ENCODE peak calls at places on chromosomes 12 and 14, in eight cellular contexts. U is HCT116, T is GM12878, K is A549, W is H1, S is HepG2, O is K562, E is endothelial cell of umbilical vein. D is an unnamed sample.

GRCh38 chr14:61451891-61452400 is 130.6 kb downstream of the PRKCH start:
- DNase-seq in U (no peak), T (no peak), K (no peak), W (no peak), S (no peak), O (no peak), E (no peak), D (no peak)

GRCh38 chr12:124359671-124360581 is 65.0 kb downstream of the RFLNA start:
- DNase-seq in U (no peak), T (no peak), K (no peak), W (no peak), S (no peak), O (no peak), E (no peak), D (peak)

GRCh38 chr12:32875990-32876389 is 20.6 kb downstream of the PKP2 start:
- DNase-seq in U (no peak), T (no peak), K (no peak), W (no peak), S (no peak), O (no peak), E (no peak), D (no peak)

GRCh38 chr12:101671157-101671791 is 26.2 kb upstream of the CHPT1 start:
- DNase-seq in U (no peak), T (peak), K (no peak), W (no peak), S (no peak), O (no peak), E (no peak), D (peak)

GRCh38 chr14:96309128-96309906 is 53.3 kb downstream of the BDKRB1 start:
- DNase-seq in U (no peak), T (no peak), K (peak), W (no peak), S (peak), O (no peak), E (no peak), D (no peak)

GRCh38 chr12:124727244-124727673 is 136.4 kb downstream of the SCARB1 start:
- DNase-seq in U (peak), T (no peak), K (no peak), W (no peak), S (peak), O (peak), E (peak), D (peak)

GRCh38 chr14:59913187-59913586 is 6.8 kb upstream of the LRRC9 start:
- DNase-seq in U (no peak), T (no peak), K (no peak), W (no peak), S (no peak), O (no peak), E (no peak), D (no peak)

GRCh38 chr14:39383026-39383626 is 49.1 kb downstream of the FBXO33 start:
- DNase-seq in U (no peak), T (no peak), K (no peak), W (no peak), S (no peak), O (no peak), E (no peak), D (no peak)

GRCh38 chr12:111363578-111363977 is 5.3 kb downstream of the PHETA1 start:
- DNase-seq in U (no peak), T (no peak), K (no peak), W (no peak), S (no peak), O (no peak), E (peak), D (no peak)

GRCh38 chr12:98885778-98886177 is 240.7 kb downstream of the APAF1 start:
- DNase-seq in U (no peak), T (no peak), K (no peak), W (no peak), S (no peak), O (no peak), E (no peak), D (no peak)

GRCh38 chr12:68403296-68403695 is 71.1 kb upstream of the MDM1 start:
- DNase-seq in U (no peak), T (no peak), K (no peak), W (no peak), S (no peak), O (no peak), E (no peak), D (no peak)

GRCh38 chr12:129723260-129723659 is 180.6 kb downstream of the TMEM132D start:
- DNase-seq in U (no peak), T (no peak), K (no peak), W (peak), S (no peak), O (no peak), E (no peak), D (no peak)

GRCh38 chr12:105352049-105352448 is 21.6 kb downstream of the C12orf75 start:
- DNase-seq in U (no peak), T (peak), K (no peak), W (no peak), S (no peak), O (no peak), E (no peak), D (peak)

GRCh38 chr12:39587247-39587646 is 32.4 kb downstream of the ABCD2 start:
- DNase-seq in U (peak), T (no peak), K (no peak), W (no peak), S (no peak), O (no peak), E (no peak), D (peak)

GRCh38 chr12:39586811-39587210 is 32.8 kb downstream of the ABCD2 start:
- DNase-seq in U (no peak), T (no peak), K (no peak), W (no peak), S (no peak), O (no peak), E (no peak), D (no peak)

GRCh38 chr12:39595923-39596322 is 23.7 kb downstream of the ABCD2 start:
- DNase-seq in U (no peak), T (no peak), K (no peak), W (no peak), S (no peak), O (no peak), E (no peak), D (no peak)

DNA sequence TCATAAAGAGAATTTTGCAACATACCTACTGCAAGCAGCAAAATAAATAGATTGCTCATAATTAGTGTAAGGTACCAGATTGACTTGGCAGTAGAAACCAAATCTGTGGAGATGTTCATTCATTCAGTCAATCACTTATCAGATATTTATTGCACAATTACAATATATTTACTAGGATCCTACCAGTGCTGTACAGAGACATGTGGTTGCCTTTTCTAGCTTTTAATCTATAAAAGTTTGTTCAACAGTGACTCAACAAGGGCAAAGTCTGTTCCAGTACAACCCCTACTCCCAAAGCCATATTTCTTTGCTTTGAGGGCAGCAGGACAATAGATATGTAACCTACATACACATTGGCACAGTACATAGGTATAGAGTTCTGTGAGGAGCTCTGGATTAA is 27.3 kb downstream of the ABCD2 start:
- DNase-seq in U (no peak), T (no peak), K (no peak), W (no peak), S (peak), O (no peak), E (no peak), D (no peak)
- TF ChIP-seq MAX in U (no peak), T (no peak), K (no peak), W (no peak), S (no peak), O (no peak), E (no peak), D (no peak)

DNA sequence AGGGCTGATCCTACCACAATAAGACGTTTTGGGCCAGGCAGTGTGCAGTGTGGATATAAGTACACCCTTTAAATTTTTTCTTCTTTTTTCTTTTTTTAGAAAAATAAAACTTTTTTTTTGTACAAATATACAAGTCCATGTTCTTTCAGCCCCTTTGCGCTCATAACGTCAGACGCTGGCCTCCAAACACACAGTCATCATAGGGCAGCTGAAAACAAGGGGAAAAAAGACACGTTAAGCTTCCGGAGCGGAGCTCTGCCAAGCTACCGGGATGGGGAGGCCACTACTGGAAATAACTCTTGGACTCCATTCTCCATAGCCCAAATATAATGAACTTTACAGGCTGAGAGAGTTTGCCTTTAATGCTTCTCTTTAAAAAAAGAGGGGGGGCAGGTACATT is 2.7 kb downstream of the NFKBIA start:
- DNase-seq in U (no peak), T (no peak), K (no peak), W (no peak), S (no peak), O (no peak), E (peak), D (no peak)
- TF ChIP-seq POLR2A in U (no peak), T (no peak), K (no peak), W (no peak), S (no peak), O (no peak), E (no peak), D (no peak)

GRCh38 chr12:102740157-102741032 is 176.6 kb downstream of the PAH start:
- DNase-seq in U (peak), T (no peak), K (peak), W (no peak), S (peak), O (no peak), E (no peak), D (peak)
- TF ChIP-seq MAX in U (no peak), T (no peak), K (no peak), W (no peak), S (no peak), O (no peak), E (no peak), D (no peak)

DNA sequence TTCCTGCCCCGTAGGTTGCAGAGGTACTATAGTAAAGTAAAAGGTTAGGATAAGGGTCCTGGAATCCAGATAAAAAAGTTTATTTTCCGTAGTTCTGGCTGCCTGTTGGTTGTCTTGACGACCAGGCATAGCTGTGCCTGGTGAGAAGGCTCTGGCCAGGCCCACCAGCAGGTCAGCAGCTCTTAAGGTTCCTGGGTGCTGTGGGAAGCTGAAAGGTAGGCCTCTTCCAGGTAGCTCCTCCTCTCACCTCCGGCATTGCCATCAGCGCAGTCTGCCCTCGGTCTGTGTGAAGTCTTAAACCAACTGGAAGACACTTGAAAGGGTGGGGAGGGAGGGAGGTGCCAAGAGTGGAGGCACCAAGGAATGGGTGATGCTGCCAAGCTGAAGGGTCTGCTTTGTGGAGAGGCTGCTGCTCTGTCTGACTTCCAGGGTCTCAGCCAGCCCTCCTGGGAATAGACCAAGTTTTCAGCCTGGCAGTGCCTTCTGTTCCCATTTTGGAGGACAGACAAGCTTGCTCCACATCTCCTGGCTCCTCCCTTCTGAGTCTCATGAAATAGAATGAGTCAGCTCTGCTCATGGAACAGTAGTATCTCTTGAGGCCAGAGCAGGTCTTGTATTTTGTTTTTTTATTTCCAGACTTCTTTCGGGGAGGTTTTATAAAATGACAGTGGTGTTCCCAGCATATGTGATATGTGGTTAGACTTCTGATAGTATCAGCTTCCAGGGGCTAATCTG is 5.2 kb upstream of the ACADS start:
- DNase-seq in U (no peak), T (no peak), K (no peak), W (no peak), S (no peak), O (peak), E (no peak), D (peak)
- TF ChIP-seq POLR2A in U (no peak), T (no peak), K (no peak), W (no peak), S (no peak), O (no peak), E (no peak), D (no peak)

GRCh38 chr12:663293-663871 is at the start of gene NINJ2:
- DNase-seq in U (no peak), T (no peak), K (no peak), W (no peak), S (no peak), O (peak), E (no peak), D (no peak)
- TF ChIP-seq MAX in U (no peak), T (no peak), K (no peak), W (no peak), S (no peak), O (no peak), E (no peak), D (peak)

GRCh38 chr14:63727736-63728728 is at the start of gene SGPP1:
- DNase-seq in U (peak), T (no peak), K (peak), W (peak), S (peak), O (peak), E (peak), D (peak)
- TF ChIP-seq POLR2A in U (peak), T (peak), K (peak), W (no peak), S (peak), O (peak), E (peak), D (no peak)

DNA sequence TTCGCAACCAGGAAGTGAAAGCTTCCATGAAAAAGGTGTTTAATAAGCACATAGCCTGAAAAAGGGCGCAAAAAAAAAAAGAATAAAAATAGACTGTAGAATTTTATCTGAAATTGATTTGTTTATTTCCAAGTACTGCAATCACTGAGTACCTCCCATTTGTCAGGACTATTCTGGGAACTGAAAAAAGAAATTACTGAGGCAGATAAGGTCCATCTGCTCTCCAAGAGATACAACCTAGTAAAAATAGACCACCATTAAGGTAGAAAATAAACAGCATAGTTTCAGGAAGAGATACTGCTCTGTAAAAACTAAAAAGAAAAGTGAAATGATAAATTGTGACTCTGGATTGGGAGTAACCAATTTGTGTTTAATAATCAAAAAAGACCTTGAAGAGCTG is 24.7 kb downstream of the OR4N2 start:
- DNase-seq in U (no peak), T (no peak), K (no peak), W (no peak), S (no peak), O (no peak), E (no peak), D (no peak)
- TF ChIP-seq MAX in U (no peak), T (no peak), K (no peak), W (no peak), S (no peak), O (no peak), E (no peak), D (no peak)

GRCh38 chr12:19689801-19690472 is 250.6 kb downstream of the AEBP2 start:
- DNase-seq in U (peak), T (no peak), K (no peak), W (no peak), S (no peak), O (no peak), E (no peak), D (no peak)
- TF ChIP-seq POLR2A in U (no peak), T (no peak), K (no peak), W (no peak), S (no peak), O (no peak), E (no peak), D (no peak)

DNA sequence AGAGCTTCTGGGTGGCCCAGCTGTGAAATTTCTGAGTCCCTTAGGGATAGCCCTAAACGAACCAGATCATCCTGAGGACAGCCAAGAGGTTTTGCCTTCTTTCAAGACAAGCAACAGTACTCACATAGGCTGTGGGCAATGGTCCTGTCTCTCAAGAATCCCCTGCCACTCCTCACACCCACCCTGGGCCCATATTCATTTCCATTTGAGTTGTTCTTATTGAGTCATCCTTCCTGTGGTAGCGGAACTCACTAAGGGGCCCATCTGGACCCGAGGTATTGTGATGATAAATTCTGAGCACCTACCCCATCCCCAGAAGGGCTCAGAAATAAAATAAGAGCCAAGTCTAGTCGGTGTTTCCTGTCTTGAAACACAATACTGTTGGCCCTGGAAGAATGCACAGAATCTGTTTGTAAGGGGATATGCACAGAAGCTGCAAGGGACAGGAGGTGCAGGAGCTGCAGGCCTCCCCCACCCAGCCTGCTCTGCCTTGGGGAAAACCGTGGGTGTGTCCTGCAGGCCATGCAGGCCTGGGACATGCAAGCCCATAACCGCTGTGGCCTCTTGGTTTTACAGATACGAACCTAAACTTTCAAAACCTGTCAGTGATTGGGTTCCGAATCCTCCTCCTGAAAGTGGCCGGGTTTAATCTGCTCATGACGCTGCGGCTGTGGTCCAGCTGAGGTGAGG is 38.9 kb downstream of the DAD1 start:
- DNase-seq in U (no peak), T (peak), K (no peak), W (no peak), S (no peak), O (no peak), E (peak), D (peak)
- TF ChIP-seq MAX in U (no peak), T (no peak), K (no peak), W (no peak), S (no peak), O (no peak), E (no peak), D (peak)